ENCODE peak calls at places on chromosome 7, in six cellular contexts. One of them, this sample, is unnamed.

GRCh38 chr7:1669954-1670893 is at the start of gene ELFN1:
- DNase-seq in HepG2: no peak
- DNase-seq in K562: peak
- DNase-seq in A549: peak
- DNase-seq in endothelial cell of umbilical vein: no peak
- DNase-seq in GM12878: no peak
- DNase-seq in this sample: peak

GRCh38 chr7:55021951-55022617 is 3.3 kb downstream of the EGFR start:
- DNase-seq in HepG2: no peak
- DNase-seq in K562: no peak
- DNase-seq in A549: no peak
- DNase-seq in endothelial cell of umbilical vein: no peak
- DNase-seq in GM12878: no peak
- DNase-seq in this sample: no peak

GRCh38 chr7:45028138-45028919 is 28.3 kb downstream of the CCM2 start:
- DNase-seq in HepG2: no peak
- DNase-seq in K562: no peak
- DNase-seq in A549: no peak
- DNase-seq in endothelial cell of umbilical vein: no peak
- DNase-seq in GM12878: no peak
- DNase-seq in this sample: peak

GRCh38 chr7:106770191-106770590 is 94.9 kb upstream of the PIK3CG start:
- DNase-seq in HepG2: no peak
- DNase-seq in K562: no peak
- DNase-seq in A549: peak
- DNase-seq in endothelial cell of umbilical vein: peak
- DNase-seq in GM12878: no peak
- DNase-seq in this sample: no peak

GRCh38 chr7:45701701-45702460 is 127.7 kb downstream of the ADCY1 start:
- DNase-seq in HepG2: no peak
- DNase-seq in K562: no peak
- DNase-seq in A549: no peak
- DNase-seq in endothelial cell of umbilical vein: no peak
- DNase-seq in GM12878: no peak
- DNase-seq in this sample: no peak

GRCh38 chr7:46754135-46754730 is 827.7 kb downstream of the TNS3 start:
- DNase-seq in HepG2: no peak
- DNase-seq in K562: no peak
- DNase-seq in A549: peak
- DNase-seq in endothelial cell of umbilical vein: peak
- DNase-seq in GM12878: no peak
- DNase-seq in this sample: no peak

GRCh38 chr7:71393661-71394060 is 261.7 kb downstream of the GALNT17 start:
- DNase-seq in HepG2: no peak
- DNase-seq in K562: no peak
- DNase-seq in A549: no peak
- DNase-seq in endothelial cell of umbilical vein: no peak
- DNase-seq in GM12878: no peak
- DNase-seq in this sample: no peak

GRCh38 chr7:116438274-116438673 is 61.3 kb upstream of the CAV2 start:
- DNase-seq in HepG2: peak
- DNase-seq in K562: no peak
- DNase-seq in A549: peak
- DNase-seq in endothelial cell of umbilical vein: peak
- DNase-seq in GM12878: no peak
- DNase-seq in this sample: no peak

GRCh38 chr7:137874390-137874789 is 27.6 kb upstream of the DGKI start:
- DNase-seq in HepG2: no peak
- DNase-seq in K562: no peak
- DNase-seq in A549: no peak
- DNase-seq in endothelial cell of umbilical vein: peak
- DNase-seq in GM12878: no peak
- DNase-seq in this sample: no peak

GRCh38 chr7:1851731-1852531 is 181.9 kb downstream of the ELFN1 start:
- DNase-seq in HepG2: no peak
- DNase-seq in K562: no peak
- DNase-seq in A549: no peak
- DNase-seq in endothelial cell of umbilical vein: no peak
- DNase-seq in GM12878: no peak
- DNase-seq in this sample: no peak

DNA sequence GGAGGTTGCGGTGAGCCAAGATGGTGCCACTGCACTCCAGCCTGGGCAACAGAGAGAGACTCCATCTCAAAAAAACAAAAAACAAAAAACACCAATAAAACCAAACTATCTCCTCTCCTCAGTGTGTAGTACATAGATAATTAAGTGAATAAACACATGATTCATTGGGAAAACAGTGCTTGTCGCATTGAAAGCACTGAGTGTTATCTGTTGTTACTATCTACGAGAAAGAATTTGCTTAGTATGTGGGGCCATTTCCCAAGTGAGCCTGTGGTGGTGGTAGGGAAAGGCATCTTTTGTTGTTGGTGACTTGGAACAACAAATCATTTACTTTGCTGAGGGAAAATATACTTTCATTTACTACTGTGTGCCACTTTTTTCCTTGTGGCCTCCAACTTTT is 42.6 kb downstream of the RSBN1L start:
- DNase-seq in HepG2: no peak
- DNase-seq in K562: no peak
- DNase-seq in A549: peak
- DNase-seq in endothelial cell of umbilical vein: peak
- DNase-seq in GM12878: no peak
- DNase-seq in this sample: no peak
- TF ChIP-seq MYC in HepG2: no peak
- TF ChIP-seq MYC in K562: no peak
- TF ChIP-seq MYC in A549: no peak
- TF ChIP-seq MYC in endothelial cell of umbilical vein: no peak
- TF ChIP-seq MYC in GM12878: no peak
- TF ChIP-seq MYC in this sample: no peak

GRCh38 chr7:2869981-2870380 is 25.9 kb upstream of the GNA12 start:
- DNase-seq in HepG2: no peak
- DNase-seq in K562: no peak
- DNase-seq in A549: no peak
- DNase-seq in endothelial cell of umbilical vein: no peak
- DNase-seq in GM12878: no peak
- DNase-seq in this sample: no peak

GRCh38 chr7:2873686-2874551 is 29.8 kb upstream of the GNA12 start:
- DNase-seq in HepG2: no peak
- DNase-seq in K562: peak
- DNase-seq in A549: peak
- DNase-seq in endothelial cell of umbilical vein: peak
- DNase-seq in GM12878: no peak
- DNase-seq in this sample: peak

GRCh38 chr7:2873146-2873545 is 29.0 kb upstream of the GNA12 start:
- DNase-seq in HepG2: no peak
- DNase-seq in K562: no peak
- DNase-seq in A549: no peak
- DNase-seq in endothelial cell of umbilical vein: no peak
- DNase-seq in GM12878: no peak
- DNase-seq in this sample: no peak

GRCh38 chr7:2872296-2872874 is 28.3 kb upstream of the GNA12 start:
- DNase-seq in HepG2: no peak
- DNase-seq in K562: no peak
- DNase-seq in A549: no peak
- DNase-seq in endothelial cell of umbilical vein: no peak
- DNase-seq in GM12878: no peak
- DNase-seq in this sample: no peak

DNA sequence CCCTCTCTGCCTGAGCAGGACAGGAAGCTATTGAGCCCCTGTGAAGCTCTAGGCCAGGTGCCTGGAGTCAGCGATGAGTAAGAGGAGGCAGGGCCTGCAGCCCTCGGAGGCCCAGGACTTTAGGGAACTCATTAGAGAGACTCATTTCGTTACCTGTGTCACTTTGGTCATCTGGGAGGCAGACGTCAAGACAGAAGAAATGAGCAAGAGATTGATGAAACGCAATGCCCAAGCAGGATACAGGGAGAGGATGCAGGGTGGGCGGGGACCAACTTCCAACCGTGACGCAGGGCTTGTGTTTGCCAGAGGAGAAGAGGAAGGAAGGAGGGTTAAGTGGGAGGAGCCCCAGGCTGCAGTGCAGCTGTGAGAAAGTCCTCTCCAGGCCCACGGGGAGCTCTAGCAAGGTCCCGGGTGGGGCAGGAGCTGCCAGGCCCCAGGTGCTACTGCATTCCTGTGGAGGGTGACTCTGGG is 26.4 kb upstream of the GNA12 start:
- DNase-seq in HepG2: no peak
- DNase-seq in K562: no peak
- DNase-seq in A549: peak
- DNase-seq in endothelial cell of umbilical vein: peak
- DNase-seq in GM12878: no peak
- DNase-seq in this sample: peak
- TF ChIP-seq POLR2A in HepG2: no peak
- TF ChIP-seq POLR2A in K562: no peak
- TF ChIP-seq POLR2A in A549: no peak
- TF ChIP-seq POLR2A in endothelial cell of umbilical vein: peak
- TF ChIP-seq POLR2A in GM12878: no peak
- TF ChIP-seq POLR2A in this sample: no peak

GRCh38 chr7:131072505-131073091 is 255.1 kb upstream of the MKLN1 start:
- DNase-seq in HepG2: no peak
- DNase-seq in K562: peak
- DNase-seq in A549: peak
- DNase-seq in endothelial cell of umbilical vein: peak
- DNase-seq in GM12878: no peak
- DNase-seq in this sample: peak

GRCh38 chr7:131068604-131069021 is 259.1 kb upstream of the MKLN1 start:
- DNase-seq in HepG2: no peak
- DNase-seq in K562: no peak
- DNase-seq in A549: no peak
- DNase-seq in endothelial cell of umbilical vein: no peak
- DNase-seq in GM12878: no peak
- DNase-seq in this sample: no peak

GRCh38 chr7:131074585-131074984 is 253.1 kb upstream of the MKLN1 start:
- DNase-seq in HepG2: no peak
- DNase-seq in K562: no peak
- DNase-seq in A549: no peak
- DNase-seq in endothelial cell of umbilical vein: no peak
- DNase-seq in GM12878: no peak
- DNase-seq in this sample: no peak

GRCh38 chr7:131074043-131074442 is 253.6 kb upstream of the MKLN1 start:
- DNase-seq in HepG2: no peak
- DNase-seq in K562: no peak
- DNase-seq in A549: no peak
- DNase-seq in endothelial cell of umbilical vein: no peak
- DNase-seq in GM12878: no peak
- DNase-seq in this sample: no peak

DNA sequence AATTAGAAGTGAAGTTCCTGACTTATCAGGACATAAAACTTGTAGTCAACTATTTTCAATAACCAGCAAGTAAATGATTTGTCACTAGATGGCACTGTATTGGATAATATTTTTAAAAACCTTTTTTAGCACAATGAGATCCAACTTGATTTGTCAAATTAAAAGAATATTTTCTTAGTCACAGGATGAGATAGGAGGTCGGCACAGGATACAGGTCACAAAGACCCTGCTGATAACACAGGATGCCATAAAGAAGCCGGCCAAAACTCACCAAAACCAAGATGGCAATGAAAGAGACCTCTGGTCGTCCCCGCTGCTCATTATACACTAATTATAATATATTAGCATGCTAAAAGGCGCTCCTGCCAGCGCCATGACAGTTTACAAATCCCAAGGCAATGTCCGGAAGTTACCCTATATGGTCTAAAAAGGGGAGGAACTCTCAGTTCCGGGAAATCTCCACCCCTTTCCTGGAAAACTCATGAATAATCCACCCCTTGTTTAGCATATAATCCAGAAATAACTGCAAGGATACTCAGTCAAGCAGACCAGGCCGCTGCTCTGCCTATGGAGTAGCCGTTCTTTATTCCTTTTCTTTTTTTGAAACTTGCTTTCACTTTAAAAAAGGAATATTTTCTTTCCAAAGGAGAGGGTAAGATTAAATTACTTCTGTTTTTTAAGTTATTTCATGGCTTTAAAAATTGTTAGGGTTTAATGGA is 255.7 kb upstream of the MKLN1 start:
- DNase-seq in HepG2: no peak
- DNase-seq in K562: peak
- DNase-seq in A549: peak
- DNase-seq in endothelial cell of umbilical vein: peak
- DNase-seq in GM12878: no peak
- DNase-seq in this sample: peak
- TF ChIP-seq CTCF in HepG2: no peak
- TF ChIP-seq CTCF in K562: peak
- TF ChIP-seq CTCF in A549: peak
- TF ChIP-seq CTCF in endothelial cell of umbilical vein: peak
- TF ChIP-seq CTCF in GM12878: no peak
- TF ChIP-seq CTCF in this sample: no peak

GRCh38 chr7:130553398-130554029 is 61.6 kb downstream of the MEST start:
- DNase-seq in HepG2: no peak
- DNase-seq in K562: no peak
- DNase-seq in A549: no peak
- DNase-seq in endothelial cell of umbilical vein: no peak
- DNase-seq in GM12878: no peak
- DNase-seq in this sample: no peak

GRCh38 chr7:130559184-130559583 is 67.3 kb downstream of the MEST start:
- DNase-seq in HepG2: no peak
- DNase-seq in K562: no peak
- DNase-seq in A549: no peak
- DNase-seq in endothelial cell of umbilical vein: no peak
- DNase-seq in GM12878: no peak
- DNase-seq in this sample: no peak

GRCh38 chr7:130554481-130554880 is 62.6 kb downstream of the MEST start:
- DNase-seq in HepG2: no peak
- DNase-seq in K562: no peak
- DNase-seq in A549: no peak
- DNase-seq in endothelial cell of umbilical vein: no peak
- DNase-seq in GM12878: no peak
- DNase-seq in this sample: no peak
- TF ChIP-seq MYC in HepG2: no peak
- TF ChIP-seq MYC in K562: no peak
- TF ChIP-seq MYC in A549: no peak
- TF ChIP-seq MYC in endothelial cell of umbilical vein: no peak
- TF ChIP-seq MYC in GM12878: no peak
- TF ChIP-seq MYC in this sample: no peak

This sample was measured in NB4.